ENCODE peak calls at places on chromosomes 1 and 21, in six cellular contexts. One of them, this sample, is unnamed.

GRCh38 chr1:230176871-230177411 is 109.9 kb downstream of the GALNT2 start:
- DNase-seq in tibial nerve: peak; percentile 50
- DNase-seq in naive thymus-derived CD8-positive, alpha-beta T cell: no peak
- DNase-seq in central memory CD8-positive, alpha-beta T cell: no peak
- DNase-seq in KBM-7: peak; percentile 86
- DNase-seq in A172: no peak
- DNase-seq in this sample: no peak

GRCh38 chr1:86151427-86151826 is 5.1 kb downstream of the COL24A1 start:
- DNase-seq in tibial nerve: no peak
- DNase-seq in naive thymus-derived CD8-positive, alpha-beta T cell: no peak
- DNase-seq in central memory CD8-positive, alpha-beta T cell: no peak
- DNase-seq in KBM-7: no peak
- DNase-seq in A172: no peak
- DNase-seq in this sample: no peak

GRCh38 chr1:4109626-4109940 is 209.5 kb upstream of the C1orf174 start:
- DNase-seq in tibial nerve: no peak
- DNase-seq in naive thymus-derived CD8-positive, alpha-beta T cell: no peak
- DNase-seq in central memory CD8-positive, alpha-beta T cell: no peak
- DNase-seq in KBM-7: no peak
- DNase-seq in A172: no peak
- DNase-seq in this sample: no peak

GRCh38 chr1:8797230-8797629 is 20.2 kb downstream of the RERE start:
- DNase-seq in tibial nerve: no peak
- DNase-seq in naive thymus-derived CD8-positive, alpha-beta T cell: no peak
- DNase-seq in central memory CD8-positive, alpha-beta T cell: no peak
- DNase-seq in KBM-7: no peak
- DNase-seq in A172: peak; percentile 4
- DNase-seq in this sample: no peak

GRCh38 chr21:46555225-46555617 is 49.7 kb downstream of the S100B start:
- DNase-seq in tibial nerve: no peak
- DNase-seq in naive thymus-derived CD8-positive, alpha-beta T cell: no peak
- DNase-seq in central memory CD8-positive, alpha-beta T cell: no peak
- DNase-seq in KBM-7: no peak
- DNase-seq in A172: no peak
- DNase-seq in this sample: no peak

GRCh38 chr1:155308493-155309422 is at the start of gene FDPS:
- DNase-seq in tibial nerve: peak; percentile 96
- DNase-seq in naive thymus-derived CD8-positive, alpha-beta T cell: peak; percentile 96
- DNase-seq in central memory CD8-positive, alpha-beta T cell: peak; percentile 96
- DNase-seq in KBM-7: peak; percentile 99
- DNase-seq in A172: peak; percentile 100
- DNase-seq in this sample: peak; percentile 97

GRCh38 chr1:57254006-57254405 is 169.9 kb downstream of the DAB1 start:
- DNase-seq in tibial nerve: no peak
- DNase-seq in naive thymus-derived CD8-positive, alpha-beta T cell: no peak
- DNase-seq in central memory CD8-positive, alpha-beta T cell: no peak
- DNase-seq in KBM-7: no peak
- DNase-seq in A172: no peak
- DNase-seq in this sample: no peak

GRCh38 chr1:3668585-3669300 is 16.4 kb downstream of the TP73 start:
- DNase-seq in tibial nerve: no peak
- DNase-seq in naive thymus-derived CD8-positive, alpha-beta T cell: no peak
- DNase-seq in central memory CD8-positive, alpha-beta T cell: no peak
- DNase-seq in KBM-7: peak; percentile 66
- DNase-seq in A172: peak; percentile 13
- DNase-seq in this sample: no peak

GRCh38 chr1:115593365-115594259 is 48.2 kb upstream of the VANGL1 start:
- DNase-seq in tibial nerve: no peak
- DNase-seq in naive thymus-derived CD8-positive, alpha-beta T cell: no peak
- DNase-seq in central memory CD8-positive, alpha-beta T cell: no peak
- DNase-seq in KBM-7: no peak
- DNase-seq in A172: no peak
- DNase-seq in this sample: no peak

GRCh38 chr1:228370439-228370940 is 36.1 kb downstream of the TRIM11 start:
- DNase-seq in tibial nerve: no peak
- DNase-seq in naive thymus-derived CD8-positive, alpha-beta T cell: no peak
- DNase-seq in central memory CD8-positive, alpha-beta T cell: no peak
- DNase-seq in KBM-7: no peak
- DNase-seq in A172: no peak
- DNase-seq in this sample: no peak

GRCh38 chr1:214281902-214282695 is 1.1 kb downstream of the SMYD2 start:
- DNase-seq in tibial nerve: no peak
- DNase-seq in naive thymus-derived CD8-positive, alpha-beta T cell: no peak
- DNase-seq in central memory CD8-positive, alpha-beta T cell: no peak
- DNase-seq in KBM-7: no peak
- DNase-seq in A172: peak; percentile 64
- DNase-seq in this sample: no peak

GRCh38 chr1:14468751-14469150 is 129.7 kb upstream of the KAZN start:
- DNase-seq in tibial nerve: no peak
- DNase-seq in naive thymus-derived CD8-positive, alpha-beta T cell: no peak
- DNase-seq in central memory CD8-positive, alpha-beta T cell: no peak
- DNase-seq in KBM-7: no peak
- DNase-seq in A172: no peak
- DNase-seq in this sample: no peak

GRCh38 chr1:9280015-9280860 is 12.5 kb upstream of the SPSB1 start:
- DNase-seq in tibial nerve: no peak
- DNase-seq in naive thymus-derived CD8-positive, alpha-beta T cell: no peak
- DNase-seq in central memory CD8-positive, alpha-beta T cell: no peak
- DNase-seq in KBM-7: no peak
- DNase-seq in A172: peak; percentile 84
- DNase-seq in this sample: no peak

GRCh38 chr1:196545239-196545638 is 63.0 kb downstream of the KCNT2 start:
- DNase-seq in tibial nerve: no peak
- DNase-seq in naive thymus-derived CD8-positive, alpha-beta T cell: no peak
- DNase-seq in central memory CD8-positive, alpha-beta T cell: no peak
- DNase-seq in KBM-7: no peak
- DNase-seq in A172: no peak
- DNase-seq in this sample: no peak

GRCh38 chr1:172360960-172361359 is 59.5 kb upstream of the C1orf105 start:
- DNase-seq in tibial nerve: no peak
- DNase-seq in naive thymus-derived CD8-positive, alpha-beta T cell: no peak
- DNase-seq in central memory CD8-positive, alpha-beta T cell: no peak
- DNase-seq in KBM-7: peak; percentile 17
- DNase-seq in A172: no peak
- DNase-seq in this sample: no peak

GRCh38 chr1:228646717-228647522 is 88.4 kb upstream of the RHOU start:
- DNase-seq in tibial nerve: no peak
- DNase-seq in naive thymus-derived CD8-positive, alpha-beta T cell: peak; percentile 27
- DNase-seq in central memory CD8-positive, alpha-beta T cell: no peak
- DNase-seq in KBM-7: peak; percentile 80
- DNase-seq in A172: no peak
- DNase-seq in this sample: no peak

GRCh38 chr1:53340660-53341520 is 13.0 kb upstream of the LRP8 start:
- DNase-seq in tibial nerve: no peak
- DNase-seq in naive thymus-derived CD8-positive, alpha-beta T cell: no peak
- DNase-seq in central memory CD8-positive, alpha-beta T cell: no peak
- DNase-seq in KBM-7: no peak
- DNase-seq in A172: peak; percentile 14
- DNase-seq in this sample: no peak

GRCh38 chr1:29643838-29644440 is 407.6 kb downstream of the PTPRU start:
- DNase-seq in tibial nerve: no peak
- DNase-seq in naive thymus-derived CD8-positive, alpha-beta T cell: no peak
- DNase-seq in central memory CD8-positive, alpha-beta T cell: no peak
- DNase-seq in KBM-7: no peak
- DNase-seq in A172: no peak
- DNase-seq in this sample: no peak

GRCh38 chr1:92096317-92096716 is 16.2 kb downstream of the BTBD8 start:
- DNase-seq in tibial nerve: no peak
- DNase-seq in naive thymus-derived CD8-positive, alpha-beta T cell: no peak
- DNase-seq in central memory CD8-positive, alpha-beta T cell: no peak
- DNase-seq in KBM-7: peak; percentile 52
- DNase-seq in A172: no peak
- DNase-seq in this sample: peak; percentile 4

GRCh38 chr1:116476321-116476720 is 94.5 kb downstream of the CD58 start:
- DNase-seq in tibial nerve: no peak
- DNase-seq in naive thymus-derived CD8-positive, alpha-beta T cell: no peak
- DNase-seq in central memory CD8-positive, alpha-beta T cell: no peak
- DNase-seq in KBM-7: no peak
- DNase-seq in A172: no peak
- DNase-seq in this sample: no peak

GRCh38 chr1:63463248-63463647 is 59.8 kb downstream of the ITGB3BP start:
- DNase-seq in tibial nerve: no peak
- DNase-seq in naive thymus-derived CD8-positive, alpha-beta T cell: no peak
- DNase-seq in central memory CD8-positive, alpha-beta T cell: no peak
- DNase-seq in KBM-7: no peak
- DNase-seq in A172: no peak
- DNase-seq in this sample: no peak

GRCh38 chr1:185291159-185291558 is 25.9 kb downstream of the IVNS1ABP start:
- DNase-seq in tibial nerve: no peak
- DNase-seq in naive thymus-derived CD8-positive, alpha-beta T cell: no peak
- DNase-seq in central memory CD8-positive, alpha-beta T cell: no peak
- DNase-seq in KBM-7: no peak
- DNase-seq in A172: no peak
- DNase-seq in this sample: no peak

GRCh38 chr1:194825382-194825781 is 1639.0 kb upstream of the B3GALT2 start:
- DNase-seq in tibial nerve: no peak
- DNase-seq in naive thymus-derived CD8-positive, alpha-beta T cell: no peak
- DNase-seq in central memory CD8-positive, alpha-beta T cell: no peak
- DNase-seq in KBM-7: no peak
- DNase-seq in A172: no peak
- DNase-seq in this sample: no peak

GRCh38 chr21:28714795-28715464 is 277.7 kb downstream of the LTN1 start:
- DNase-seq in tibial nerve: no peak
- DNase-seq in naive thymus-derived CD8-positive, alpha-beta T cell: no peak
- DNase-seq in central memory CD8-positive, alpha-beta T cell: no peak
- DNase-seq in KBM-7: no peak
- DNase-seq in A172: no peak
- DNase-seq in this sample: no peak

This sample was measured in NK-92 treated with Interleukin-12 subunit alpha and Interleukin-12 subunit beta, amount 100 ng/mL, for 24 hours.